ENCODE peak calls at places on chromosome 1, in six cellular contexts. L, Z, J, M, D and Y are unnamed samples.

GRCh38 chr1:65512383-65512782 is 91.9 kb downstream of the LEPR start:
- DNase-seq in L (no peak), Z (no peak), J (no peak), M (peak), D (no peak), Y (no peak)

GRCh38 chr1:230747886-230748800 is 955 bp downstream of the CAPN9 start:
- DNase-seq in L (no peak), Z (no peak), J (no peak), M (peak), D (peak), Y (no peak)

GRCh38 chr1:221576268-221576667 is 165.6 kb downstream of the DUSP10 start:
- DNase-seq in L (no peak), Z (no peak), J (peak), M (no peak), D (no peak), Y (peak)

GRCh38 chr1:24888971-24889670 is 41.0 kb downstream of the RUNX3 start:
- DNase-seq in L (no peak), Z (no peak), J (peak), M (no peak), D (no peak), Y (peak)

GRCh38 chr1:111334169-111334568 is 43.5 kb downstream of the CHIA start:
- DNase-seq in L (peak), Z (no peak), J (peak), M (peak), D (no peak), Y (peak)

GRCh38 chr1:213582976-213583567 is 404.7 kb upstream of the PROX1 start:
- DNase-seq in L (no peak), Z (no peak), J (no peak), M (no peak), D (no peak), Y (no peak)

GRCh38 chr1:20437640-20438039 is 48.4 kb downstream of the CAMK2N1 start:
- DNase-seq in L (no peak), Z (no peak), J (no peak), M (no peak), D (no peak), Y (no peak)

GRCh38 chr1:95953005-95953404 is 719.0 kb downstream of the RWDD3 start:
- DNase-seq in L (no peak), Z (no peak), J (peak), M (peak), D (no peak), Y (peak)

GRCh38 chr1:81113688-81114087 is 687.0 kb upstream of the ADGRL2 start:
- DNase-seq in L (no peak), Z (no peak), J (peak), M (no peak), D (no peak), Y (peak)

GRCh38 chr1:47669081-47669585 is 231.3 kb downstream of the FOXD2 start:
- DNase-seq in L (no peak), Z (no peak), J (no peak), M (no peak), D (peak), Y (no peak)

GRCh38 chr1:6624712-6625578 is at the start of gene THAP3:
- DNase-seq in L (peak), Z (peak), J (peak), M (peak), D (peak), Y (peak)

GRCh38 chr1:206911064-206911663 is 10.6 kb downstream of the FCMR start:
- DNase-seq in L (no peak), Z (no peak), J (peak), M (peak), D (no peak), Y (peak)

GRCh38 chr1:87473203-87473661 is 144.6 kb downstream of the LMO4 start:
- DNase-seq in L (no peak), Z (no peak), J (peak), M (no peak), D (no peak), Y (no peak)

GRCh38 chr1:30372792-30373433 is 350.5 kb downstream of the MATN1 start:
- DNase-seq in L (no peak), Z (peak), J (no peak), M (no peak), D (no peak), Y (no peak)

GRCh38 chr1:61457526-61457925 is 267.4 kb downstream of the TM2D1 start:
- DNase-seq in L (no peak), Z (no peak), J (no peak), M (no peak), D (no peak), Y (no peak)

GRCh38 chr1:99217599-99217998 is 46.7 kb upstream of the PLPPR4 start:
- DNase-seq in L (no peak), Z (no peak), J (no peak), M (no peak), D (no peak), Y (no peak)

GRCh38 chr1:30740952-30741894 is 16.4 kb downstream of the LAPTM5 start:
- DNase-seq in L (no peak), Z (no peak), J (no peak), M (no peak), D (no peak), Y (no peak)

GRCh38 chr1:45306319-45306718 is 20.4 kb upstream of the HPDL start:
- DNase-seq in L (no peak), Z (no peak), J (no peak), M (no peak), D (no peak), Y (peak)

GRCh38 chr1:192907545-192908243 is 98.9 kb downstream of the RGS2 start:
- DNase-seq in L (peak), Z (no peak), J (peak), M (peak), D (no peak), Y (peak)

GRCh38 chr1:173475564-173476196 is 1.5 kb upstream of the PRDX6 start:
- DNase-seq in L (no peak), Z (no peak), J (peak), M (peak), D (peak), Y (peak)

GRCh38 chr1:56934400-56935080 is 31.3 kb downstream of the C8B start:
- DNase-seq in L (no peak), Z (no peak), J (peak), M (no peak), D (no peak), Y (peak)

GRCh38 chr1:57770772-57771171 is 346.9 kb upstream of the DAB1 start:
- DNase-seq in L (no peak), Z (no peak), J (peak), M (no peak), D (no peak), Y (peak)

GRCh38 chr1:15400627-15401026 is 9.1 kb upstream of the EFHD2 start:
- DNase-seq in L (no peak), Z (no peak), J (no peak), M (no peak), D (no peak), Y (peak)

GRCh38 chr1:30312226-30312625 is 411.2 kb downstream of the MATN1 start:
- DNase-seq in L (no peak), Z (no peak), J (no peak), M (no peak), D (no peak), Y (no peak)

GRCh38 chr1:233304489-233305102 is 9.1 kb upstream of the PCNX2 start:
- DNase-seq in L (no peak), Z (no peak), J (peak), M (peak), D (no peak), Y (peak)

GRCh38 chr1:23629728-23630290 is 61.8 kb upstream of the RPL11 start:
- DNase-seq in L (no peak), Z (no peak), J (no peak), M (no peak), D (no peak), Y (no peak)

GRCh38 chr1:207787776-207788175 is 35.9 kb downstream of the CD46 start:
- DNase-seq in L (no peak), Z (no peak), J (no peak), M (no peak), D (no peak), Y (peak)

GRCh38 chr1:110433803-110434202 is 17.1 kb upstream of the PROK1 start:
- DNase-seq in L (peak), Z (peak), J (peak), M (peak), D (no peak), Y (peak)

GRCh38 chr1:196114193-196114592 is 494.0 kb downstream of the KCNT2 start:
- DNase-seq in L (no peak), Z (no peak), J (peak), M (no peak), D (no peak), Y (peak)

GRCh38 chr1:198201956-198202784 is 45.4 kb downstream of the NEK7 start:
- DNase-seq in L (no peak), Z (no peak), J (no peak), M (no peak), D (no peak), Y (no peak)

GRCh38 chr1:113647121-113647520 is 112.2 kb downstream of the PHTF1 start:
- DNase-seq in L (no peak), Z (no peak), J (no peak), M (no peak), D (no peak), Y (peak)

GRCh38 chr1:184950209-184950608 is 24.1 kb downstream of the NIBAN1 start:
- DNase-seq in L (no peak), Z (no peak), J (no peak), M (no peak), D (no peak), Y (no peak)

GRCh38 chr1:109201123-109201703 is 12.5 kb upstream of the SARS1 start:
- DNase-seq in L (no peak), Z (peak), J (peak), M (peak), D (peak), Y (peak)

GRCh38 chr1:238485062-238485905 is 594.6 kb upstream of the ZP4 start:
- DNase-seq in L (no peak), Z (no peak), J (peak), M (no peak), D (no peak), Y (peak)

GRCh38 chr1:36652586-36652985 is 169.9 kb upstream of the CSF3R start:
- DNase-seq in L (no peak), Z (no peak), J (no peak), M (no peak), D (no peak), Y (no peak)

GRCh38 chr1:37068897-37069296 is 34.6 kb upstream of the GRIK3 start:
- DNase-seq in L (no peak), Z (no peak), J (no peak), M (no peak), D (no peak), Y (no peak)

GRCh38 chr1:173269490-173270230 is 62.5 kb upstream of the TNFSF4 start:
- DNase-seq in L (no peak), Z (no peak), J (peak), M (no peak), D (no peak), Y (peak)

GRCh38 chr1:185376840-185377635 is 60.0 kb upstream of the IVNS1ABP start:
- DNase-seq in L (no peak), Z (no peak), J (peak), M (peak), D (no peak), Y (peak)

GRCh38 chr1:161791889-161792655 is 26.0 kb downstream of the ATF6 start:
- DNase-seq in L (no peak), Z (no peak), J (peak), M (no peak), D (no peak), Y (peak)

GRCh38 chr1:228393811-228394570 is 12.6 kb downstream of the TRIM11 start:
- DNase-seq in L (no peak), Z (no peak), J (no peak), M (no peak), D (no peak), Y (no peak)
- TF ChIP-seq CTCF in L (no peak), Z (no peak), J (no peak), M (no peak), D (no peak), Y (no peak)

DNA sequence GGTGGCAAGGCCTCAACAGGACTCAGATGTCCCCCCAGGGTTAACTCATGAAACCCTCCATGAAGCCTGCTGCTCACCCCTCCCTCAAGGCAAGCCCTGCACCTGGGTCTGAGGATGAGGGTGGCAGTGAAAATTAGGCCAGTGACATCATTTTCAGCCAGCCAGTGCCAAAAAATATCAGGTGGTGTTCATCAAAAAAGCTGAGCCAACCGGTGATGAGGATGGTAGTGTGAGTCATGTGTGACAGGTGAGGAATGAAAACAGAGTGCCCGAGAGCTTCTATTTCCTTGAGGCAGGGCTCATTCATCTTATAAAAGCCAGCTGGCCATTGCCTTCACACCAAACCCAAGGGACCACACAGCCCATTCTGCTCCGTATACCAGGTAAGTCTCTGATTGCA is at the start of gene SPRR1A:
- DNase-seq in L (no peak), Z (peak), J (no peak), M (no peak), D (no peak), Y (no peak)
- H3K4me3 ChIP-seq in L (no peak), Z (no peak), J (no peak), M (no peak), D (no peak), Y (no peak)

DNA sequence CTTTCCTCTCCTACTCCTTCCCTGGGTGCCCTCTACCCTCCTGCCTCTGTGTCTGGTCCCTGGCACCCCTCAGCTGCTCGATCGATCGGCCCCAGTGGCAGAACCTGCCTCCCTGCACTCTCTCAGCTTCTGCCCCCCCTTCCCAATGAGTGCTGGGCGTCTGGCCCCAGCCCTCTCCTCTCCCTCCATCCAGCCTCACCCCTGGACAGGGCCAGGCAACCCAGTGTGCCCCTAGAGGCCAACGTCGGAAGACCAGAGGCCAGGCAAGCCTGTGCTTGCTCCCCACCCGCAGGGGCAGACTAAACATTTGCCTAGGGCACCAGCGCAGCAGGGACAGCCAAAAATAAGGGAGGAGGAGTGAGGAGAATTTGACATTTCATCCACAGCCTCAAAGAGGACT is 43.5 kb downstream of the LGR6 start:
- DNase-seq in L (no peak), Z (no peak), J (peak), M (peak), D (no peak), Y (peak)
- TF ChIP-seq CTCF in L (peak), Z (no peak), J (peak), M (peak), D (peak), Y (peak)

DNA sequence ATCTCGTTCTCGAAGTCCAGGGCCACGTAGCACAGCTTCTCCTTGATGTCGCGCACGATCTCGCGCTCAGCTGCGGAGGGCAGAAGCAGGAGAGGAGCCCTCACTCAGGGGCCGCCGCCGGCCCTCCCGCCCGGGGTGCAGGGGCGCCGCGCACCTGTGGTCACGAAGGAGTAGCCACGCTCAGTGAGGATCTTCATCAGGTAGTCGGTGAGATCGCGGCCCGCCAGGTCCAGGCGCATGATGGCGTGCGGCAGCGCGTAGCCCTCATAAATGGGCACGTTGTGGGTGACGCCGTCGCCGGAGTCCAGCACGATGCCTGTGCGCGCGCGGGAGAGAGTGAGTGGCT is 1.8 kb downstream of the ACTA1 start:
- DNase-seq in L (no peak), Z (no peak), J (no peak), M (no peak), D (no peak), Y (no peak)
- H3K4me3 ChIP-seq in L (no peak), Z (no peak), J (no peak), M (no peak), D (no peak), Y (no peak)

DNA sequence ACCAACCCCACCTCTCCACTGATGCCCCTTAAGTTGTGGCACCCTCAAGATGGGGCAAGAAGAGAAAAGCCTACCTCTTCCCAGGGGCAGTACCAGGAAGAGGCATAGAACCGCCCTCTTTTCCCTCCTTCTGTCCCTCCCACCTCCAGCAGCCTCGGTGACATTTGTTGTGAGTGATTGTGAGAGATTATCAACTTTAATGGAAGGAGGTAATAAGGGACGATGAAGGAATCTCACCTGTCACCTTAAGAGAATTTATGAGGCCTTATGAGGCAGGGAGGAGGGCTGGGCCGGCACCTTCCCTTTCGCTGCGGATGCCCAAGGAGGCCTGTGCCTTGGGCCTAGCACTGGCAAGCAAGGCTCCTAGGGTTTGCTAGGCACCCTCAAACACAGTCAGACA is 1.4 kb upstream of the ADGRB2 start:
- DNase-seq in L (no peak), Z (no peak), J (no peak), M (no peak), D (no peak), Y (no peak)
- TF ChIP-seq CTCF in L (no peak), Z (no peak), J (no peak), M (no peak), D (no peak), Y (no peak)

GRCh38 chr1:204885790-204886189 is 15.1 kb downstream of the NFASC start:
- DNase-seq in L (no peak), Z (no peak), J (peak), M (no peak), D (no peak), Y (no peak)
- H3K4me3 ChIP-seq in L (no peak), Z (no peak), J (no peak), M (no peak), D (no peak), Y (no peak)